ENCODE peak calls at places on chromosomes 13 and 19, in six cellular contexts. One of them, this sample, is unnamed.

GRCh38 chr19:33558846-33559245 is 37.3 kb upstream of the PEPD start:
- DNase-seq in K562: no peak
- DNase-seq in HepG2: no peak
- DNase-seq in A549: no peak
- DNase-seq in suprapubic skin: no peak
- DNase-seq in transverse colon: no peak
- DNase-seq in this sample: peak

GRCh38 chr19:6362351-6362801 is 1.0 kb downstream of the CLPP start:
- DNase-seq in K562: no peak
- DNase-seq in suprapubic skin: no peak
- DNase-seq in transverse colon: no peak
- DNase-seq in HepG2: no peak
- DNase-seq in A549: no peak
- DNase-seq in this sample: no peak

GRCh38 chr13:106619688-106620555 is 52.0 kb upstream of the ARGLU1 start:
- DNase-seq in K562: peak
- DNase-seq in suprapubic skin: no peak
- DNase-seq in transverse colon: peak
- DNase-seq in A549: peak
- DNase-seq in HepG2: peak
- DNase-seq in this sample: no peak

GRCh38 chr19:377801-378581 is 31.0 kb downstream of the C2CD4C start:
- DNase-seq in transverse colon: no peak
- DNase-seq in K562: no peak
- DNase-seq in A549: no peak
- DNase-seq in suprapubic skin: no peak
- DNase-seq in HepG2: no peak
- DNase-seq in this sample: no peak

GRCh38 chr13:73079359-73079758 is 20.6 kb downstream of the KLF5 start:
- DNase-seq in transverse colon: no peak
- DNase-seq in K562: no peak
- DNase-seq in suprapubic skin: no peak
- DNase-seq in HepG2: no peak
- DNase-seq in A549: no peak
- DNase-seq in this sample: no peak

GRCh38 chr19:45607071-45608029 is 5.3 kb upstream of the GPR4 start:
- DNase-seq in A549: peak
- DNase-seq in transverse colon: peak
- DNase-seq in K562: peak
- DNase-seq in suprapubic skin: peak
- DNase-seq in HepG2: peak
- DNase-seq in this sample: peak

GRCh38 chr19:342801-343421 is 1.7 kb downstream of the MIER2 start:
- DNase-seq in transverse colon: peak
- DNase-seq in K562: no peak
- DNase-seq in suprapubic skin: peak
- DNase-seq in A549: no peak
- DNase-seq in HepG2: no peak
- DNase-seq in this sample: peak

GRCh38 chr13:51331354-51331861 is 8.1 kb upstream of the SERPINE3 start:
- DNase-seq in HepG2: no peak
- DNase-seq in A549: no peak
- DNase-seq in K562: no peak
- DNase-seq in suprapubic skin: no peak
- DNase-seq in transverse colon: no peak
- DNase-seq in this sample: no peak

GRCh38 chr13:46315491-46316075 is 71.5 kb downstream of the RUBCNL start:
- DNase-seq in suprapubic skin: no peak
- DNase-seq in A549: no peak
- DNase-seq in HepG2: no peak
- DNase-seq in K562: no peak
- DNase-seq in transverse colon: no peak
- DNase-seq in this sample: no peak

GRCh38 chr13:67841071-67841470 is 610.9 kb upstream of the PCDH9 start:
- DNase-seq in A549: no peak
- DNase-seq in transverse colon: no peak
- DNase-seq in K562: no peak
- DNase-seq in HepG2: no peak
- DNase-seq in suprapubic skin: no peak
- DNase-seq in this sample: no peak

GRCh38 chr19:44893704-44894103 is 2.6 kb downstream of the TOMM40 start:
- DNase-seq in A549: no peak
- DNase-seq in HepG2: no peak
- DNase-seq in transverse colon: no peak
- DNase-seq in suprapubic skin: no peak
- DNase-seq in K562: no peak
- DNase-seq in this sample: no peak

GRCh38 chr13:33233547-33233946 is 52.0 kb downstream of the STARD13 start:
- DNase-seq in A549: no peak
- DNase-seq in HepG2: no peak
- DNase-seq in transverse colon: no peak
- DNase-seq in suprapubic skin: no peak
- DNase-seq in K562: no peak
- DNase-seq in this sample: no peak

GRCh38 chr13:101019126-101019525 is 344.5 kb upstream of the TMTC4 start:
- DNase-seq in K562: no peak
- DNase-seq in A549: no peak
- DNase-seq in HepG2: no peak
- DNase-seq in transverse colon: no peak
- DNase-seq in suprapubic skin: no peak
- DNase-seq in this sample: no peak

GRCh38 chr13:95267662-95268369 is 33.4 kb downstream of the ABCC4 start:
- DNase-seq in HepG2: peak
- DNase-seq in K562: no peak
- DNase-seq in suprapubic skin: no peak
- DNase-seq in A549: peak
- DNase-seq in transverse colon: peak
- DNase-seq in this sample: peak

GRCh38 chr13:113116871-113117271 is 5.7 kb upstream of the F10 start:
- DNase-seq in transverse colon: no peak
- DNase-seq in suprapubic skin: peak
- DNase-seq in HepG2: no peak
- DNase-seq in A549: no peak
- DNase-seq in K562: no peak
- DNase-seq in this sample: no peak

DNA sequence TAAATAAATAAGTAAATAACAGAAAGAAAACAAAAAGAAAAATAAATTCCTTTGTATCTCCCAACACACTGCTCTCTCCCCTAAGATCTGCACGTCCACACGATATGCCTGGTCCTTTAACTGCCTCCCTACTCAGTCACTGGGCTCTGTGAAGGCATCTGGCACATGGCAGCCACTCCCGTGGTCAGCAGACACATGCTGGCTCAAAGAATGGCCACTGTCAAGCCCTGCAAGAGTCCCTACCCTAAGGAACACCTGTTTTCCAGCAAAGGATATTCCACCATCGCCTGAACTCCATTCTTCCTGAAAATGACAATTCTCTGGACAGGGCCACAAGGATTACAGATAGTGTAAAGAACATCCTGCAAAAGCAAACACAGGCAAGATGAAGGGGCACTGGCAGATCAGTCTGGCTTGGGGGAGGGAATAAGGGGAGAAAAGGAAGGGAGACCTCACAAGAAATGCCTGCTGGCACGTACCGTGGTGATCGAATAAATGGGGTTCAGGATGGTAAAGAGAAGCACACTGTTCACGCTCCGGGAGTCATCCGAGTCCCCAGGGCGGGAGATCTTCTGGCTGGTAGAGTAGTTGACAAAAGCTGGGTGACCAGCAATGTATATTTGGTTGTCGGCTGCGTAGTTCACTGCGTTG is 4.3 kb downstream of the HNRNPL start:
- DNase-seq in transverse colon: no peak
- DNase-seq in A549: no peak
- DNase-seq in HepG2: no peak
- DNase-seq in K562: no peak
- DNase-seq in suprapubic skin: no peak
- DNase-seq in this sample: no peak
- TF ChIP-seq EP300 in transverse colon: no peak
- TF ChIP-seq EP300 in A549: no peak
- TF ChIP-seq EP300 in HepG2: no peak
- TF ChIP-seq EP300 in K562: no peak
- TF ChIP-seq EP300 in suprapubic skin: no peak
- TF ChIP-seq EP300 in this sample: no peak

DNA sequence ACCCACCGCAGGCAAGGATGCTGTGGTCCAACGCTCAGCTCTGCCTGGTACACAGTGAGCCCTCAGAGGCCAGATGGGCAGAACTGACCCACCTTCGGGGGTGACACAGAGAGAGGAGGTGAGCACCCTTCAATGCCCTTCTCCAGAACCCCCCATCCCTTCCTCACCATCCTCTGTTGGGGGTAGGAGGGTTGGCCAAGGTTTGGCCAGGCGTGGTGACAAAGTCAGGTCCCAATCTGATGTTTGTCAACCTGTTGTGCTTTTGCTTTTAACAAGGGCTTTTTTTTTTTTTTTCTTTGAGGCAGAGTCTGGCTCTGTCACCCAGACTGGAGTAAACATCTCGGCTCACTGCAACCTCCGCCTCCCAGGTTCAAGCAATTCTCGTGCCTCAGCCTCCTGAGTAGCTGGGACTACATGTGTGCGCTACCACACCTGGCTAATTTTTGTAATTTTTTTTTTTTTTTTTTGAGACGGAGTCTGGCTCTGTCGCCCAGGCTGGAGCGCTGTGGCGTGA is 7.3 kb downstream of the PTGIR start:
- DNase-seq in A549: no peak
- DNase-seq in K562: no peak
- DNase-seq in HepG2: no peak
- DNase-seq in transverse colon: no peak
- DNase-seq in suprapubic skin: no peak
- DNase-seq in this sample: no peak
- H3K27ac ChIP-seq in A549: no peak
- H3K27ac ChIP-seq in K562: no peak
- H3K27ac ChIP-seq in HepG2: no peak
- H3K27ac ChIP-seq in transverse colon: no peak
- H3K27ac ChIP-seq in suprapubic skin: no peak
- H3K27ac ChIP-seq in this sample: no peak

DNA sequence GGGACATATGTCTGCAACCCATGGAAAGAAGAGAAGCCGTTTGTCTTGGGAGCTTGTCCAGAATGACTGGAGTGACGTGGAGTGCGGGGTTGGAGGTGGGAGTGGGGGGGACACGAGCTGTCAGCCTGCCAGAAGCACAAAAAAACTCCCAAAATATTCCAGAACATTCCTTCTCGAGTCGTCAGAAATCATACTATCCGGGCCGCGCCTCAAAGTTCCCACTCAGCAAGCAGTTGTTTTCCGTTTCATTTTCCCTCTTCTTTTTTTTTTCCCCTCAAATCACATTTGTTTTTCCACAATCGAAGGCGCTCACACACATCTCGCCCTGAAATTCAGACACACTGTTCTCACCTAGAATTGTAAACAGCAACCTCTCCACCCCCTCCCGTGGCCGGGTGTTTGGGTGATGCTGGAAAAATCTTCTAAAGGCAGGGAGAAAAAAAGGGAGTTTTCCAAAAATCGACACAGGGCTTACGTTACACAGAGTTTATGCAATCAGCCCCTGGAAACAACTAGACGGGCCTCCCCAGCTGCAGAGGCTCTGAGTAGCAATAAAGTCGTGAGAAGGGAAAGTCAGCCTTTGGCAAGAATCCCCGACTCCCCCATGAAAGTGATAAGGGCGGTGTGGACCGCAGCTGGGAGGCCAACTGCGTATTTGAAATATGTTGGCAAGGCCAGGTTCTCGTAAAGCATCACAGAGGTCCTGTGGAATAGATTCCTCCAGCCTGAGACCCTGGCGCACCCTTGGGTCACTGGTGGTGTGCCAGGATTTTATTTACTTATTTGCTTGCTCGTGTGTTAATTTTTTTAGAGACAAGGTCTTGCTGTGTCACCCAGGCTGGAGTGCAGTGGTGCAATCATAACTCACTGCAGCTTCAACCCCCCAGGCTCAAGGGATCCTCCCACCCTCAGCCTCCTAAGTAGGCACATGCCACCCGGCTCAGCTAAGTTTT is 31.2 kb upstream of the KLF2 start:
- DNase-seq in HepG2: no peak
- DNase-seq in transverse colon: peak
- DNase-seq in suprapubic skin: peak
- DNase-seq in K562: peak
- DNase-seq in A549: peak
- DNase-seq in this sample: peak
- TF ChIP-seq EP300 in HepG2: no peak
- TF ChIP-seq EP300 in transverse colon: no peak
- TF ChIP-seq EP300 in suprapubic skin: no peak
- TF ChIP-seq EP300 in K562: no peak
- TF ChIP-seq EP300 in A549: peak
- TF ChIP-seq EP300 in this sample: no peak

DNA sequence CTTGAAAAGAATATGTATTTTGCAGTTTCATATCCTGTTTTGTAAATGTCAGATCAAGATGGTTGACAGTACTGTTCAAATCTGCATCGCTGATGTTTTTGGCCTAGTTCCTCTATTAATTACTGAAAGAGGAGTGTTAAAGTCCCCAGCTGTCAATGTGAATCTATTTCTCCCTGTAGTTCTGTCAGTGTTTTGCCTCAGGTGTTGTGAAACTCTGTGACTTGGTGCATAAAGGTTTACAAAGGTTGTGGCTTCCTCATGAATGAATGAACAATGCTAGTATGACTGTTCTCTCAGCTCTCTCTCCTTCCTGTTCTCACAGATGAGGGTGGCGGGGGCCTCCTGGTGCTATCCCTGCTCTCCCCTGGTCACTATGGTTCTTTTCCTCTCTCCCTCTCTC is 142.4 kb downstream of the MYCBP2 start:
- DNase-seq in suprapubic skin: no peak
- DNase-seq in transverse colon: no peak
- DNase-seq in A549: no peak
- DNase-seq in K562: no peak
- DNase-seq in HepG2: no peak
- DNase-seq in this sample: no peak
- H3K27ac ChIP-seq in suprapubic skin: no peak
- H3K27ac ChIP-seq in transverse colon: no peak
- H3K27ac ChIP-seq in A549: no peak
- H3K27ac ChIP-seq in K562: no peak
- H3K27ac ChIP-seq in HepG2: no peak
- H3K27ac ChIP-seq in this sample: no peak

GRCh38 chr19:36054119-36054732 is at the start of gene THAP8:
- DNase-seq in K562: peak
- DNase-seq in suprapubic skin: peak
- DNase-seq in transverse colon: peak
- DNase-seq in HepG2: peak
- DNase-seq in A549: peak
- DNase-seq in this sample: peak
- TF ChIP-seq EP300 in K562: peak
- TF ChIP-seq EP300 in suprapubic skin: no peak
- TF ChIP-seq EP300 in transverse colon: no peak
- TF ChIP-seq EP300 in HepG2: peak
- TF ChIP-seq EP300 in A549: no peak
- TF ChIP-seq EP300 in this sample: no peak

This sample was measured in sigmoid colon.